ENCODE peak calls at places on chromosomes 13 and 19, in nine cellular contexts. O is heart right ventricle; Z is esophagus muscularis mucosa; D is mesothelial cell of epicardium; F is lower lobe of right lung; Y is IMR-90; I is AG09319; Q is OCI-LY7; P is CD4-positive, alpha-beta T cell. V is an unnamed sample.

GRCh38 chr13:113393226-113393571 is 29.3 kb upstream of the GRTP1 start:
- DNase-seq in O (no peak), Z (no peak), D (no peak), F (peak), Y (no peak), I (no peak), Q (peak), P (no peak), V (no peak)

GRCh38 chr13:64305246-64305645 is 2889.6 kb upstream of the PCDH20 start:
- DNase-seq in O (no peak), Z (no peak), D (no peak), F (no peak), Y (peak), I (no peak), Q (no peak), P (no peak), V (no peak)

GRCh38 chr13:49044849-49045248 is 69.1 kb downstream of the FNDC3A start:
- DNase-seq in O (no peak), Z (no peak), D (no peak), F (no peak), Y (no peak), I (no peak), Q (no peak), P (no peak), V (no peak)

GRCh38 chr19:38596057-38596981 is 21.4 kb downstream of the MAP4K1 start:
- DNase-seq in O (no peak), Z (no peak), D (peak), F (peak), Y (no peak), I (no peak), Q (no peak), P (peak), V (peak)

GRCh38 chr13:40170091-40170490 is 496.4 kb downstream of the FOXO1 start:
- DNase-seq in O (no peak), Z (no peak), D (no peak), F (no peak), Y (no peak), I (no peak), Q (no peak), P (no peak), V (no peak)

GRCh38 chr13:42762917-42763316 is 18.5 kb upstream of the FAM216B start:
- DNase-seq in O (no peak), Z (no peak), D (no peak), F (no peak), Y (peak), I (peak), Q (no peak), P (no peak), V (no peak)

GRCh38 chr19:58586131-58586765 is 13.1 kb upstream of the MZF1 start:
- DNase-seq in O (no peak), Z (no peak), D (no peak), F (no peak), Y (no peak), I (no peak), Q (no peak), P (no peak), V (no peak)

GRCh38 chr13:40388617-40389016 is 277.8 kb downstream of the FOXO1 start:
- DNase-seq in O (no peak), Z (peak), D (no peak), F (no peak), Y (peak), I (no peak), Q (peak), P (peak), V (no peak)

GRCh38 chr19:54137913-54138776 is 583 bp downstream of the CNOT3 start:
- DNase-seq in O (no peak), Z (no peak), D (no peak), F (peak), Y (no peak), I (no peak), Q (peak), P (peak), V (peak)

GRCh38 chr19:49431330-49431749 is 6.2 kb downstream of the GFY start:
- DNase-seq in O (no peak), Z (no peak), D (no peak), F (no peak), Y (no peak), I (no peak), Q (no peak), P (peak), V (no peak)

GRCh38 chr19:18338471-18339001 is 1.9 kb upstream of the PGPEP1 start:
- DNase-seq in O (no peak), Z (no peak), D (no peak), F (no peak), Y (no peak), I (no peak), Q (no peak), P (no peak), V (no peak)

GRCh38 chr19:18339703-18340102 is 695 bp upstream of the PGPEP1 start:
- DNase-seq in O (no peak), Z (no peak), D (no peak), F (no peak), Y (peak), I (no peak), Q (peak), P (no peak), V (peak)

GRCh38 chr19:18340237-18340989 is at the start of gene PGPEP1:
- DNase-seq in O (peak), Z (no peak), D (peak), F (peak), Y (peak), I (no peak), Q (peak), P (peak), V (peak)

GRCh38 chr19:18342090-18342632 is 1.8 kb downstream of the PGPEP1 start:
- DNase-seq in O (no peak), Z (no peak), D (no peak), F (no peak), Y (no peak), I (no peak), Q (no peak), P (no peak), V (no peak)

DNA sequence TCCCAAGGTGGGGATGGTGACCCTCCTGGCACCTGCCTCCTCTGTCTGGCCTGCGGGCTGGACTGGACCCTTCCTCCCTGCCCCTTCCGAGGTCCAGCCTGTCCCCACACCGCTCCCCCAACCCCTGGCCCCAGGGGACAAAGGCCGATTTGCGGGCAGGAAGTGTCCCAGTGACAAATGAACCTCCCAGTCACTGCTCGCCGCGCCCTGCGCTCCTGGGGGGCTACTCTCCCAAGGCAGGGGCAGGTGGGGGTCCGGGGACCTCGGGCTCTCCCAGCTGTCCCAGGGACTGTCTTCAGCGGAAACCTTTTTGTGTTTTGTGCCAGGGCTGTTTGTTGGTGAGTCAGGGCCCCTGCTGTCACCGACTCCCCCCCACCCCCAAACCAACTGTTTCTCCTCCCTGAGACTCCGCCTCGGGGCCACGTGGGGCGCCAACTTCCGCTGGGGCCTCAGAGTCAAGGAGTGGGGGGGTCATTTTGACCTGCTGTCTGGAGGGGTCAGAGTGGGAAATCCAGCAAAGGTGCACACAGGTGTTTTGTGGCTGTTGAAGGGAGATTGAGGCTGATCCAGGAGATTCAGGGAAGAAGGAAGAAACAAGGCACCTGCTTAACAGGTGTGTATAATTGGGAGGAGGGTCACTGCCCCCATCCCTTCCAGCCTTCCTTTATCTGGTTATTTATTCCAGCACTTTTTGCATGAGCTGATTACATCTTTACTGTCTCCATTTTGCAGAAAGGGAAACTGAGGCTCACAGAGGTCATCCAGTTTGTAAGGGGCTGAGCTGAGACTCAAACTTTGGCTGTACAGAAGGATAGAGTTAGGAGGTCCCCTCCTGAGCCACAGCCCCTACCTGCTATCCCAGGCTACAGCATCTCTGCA is 831 bp downstream of the PGPEP1 start:
- DNase-seq in O (peak), Z (no peak), D (no peak), F (peak), Y (peak), I (no peak), Q (peak), P (peak), V (peak)
- TF ChIP-seq CTCF in O (peak), Z (no peak), D (no peak), F (no peak), Y (no peak), I (no peak), Q (peak), P (no peak), V (no peak)

DNA sequence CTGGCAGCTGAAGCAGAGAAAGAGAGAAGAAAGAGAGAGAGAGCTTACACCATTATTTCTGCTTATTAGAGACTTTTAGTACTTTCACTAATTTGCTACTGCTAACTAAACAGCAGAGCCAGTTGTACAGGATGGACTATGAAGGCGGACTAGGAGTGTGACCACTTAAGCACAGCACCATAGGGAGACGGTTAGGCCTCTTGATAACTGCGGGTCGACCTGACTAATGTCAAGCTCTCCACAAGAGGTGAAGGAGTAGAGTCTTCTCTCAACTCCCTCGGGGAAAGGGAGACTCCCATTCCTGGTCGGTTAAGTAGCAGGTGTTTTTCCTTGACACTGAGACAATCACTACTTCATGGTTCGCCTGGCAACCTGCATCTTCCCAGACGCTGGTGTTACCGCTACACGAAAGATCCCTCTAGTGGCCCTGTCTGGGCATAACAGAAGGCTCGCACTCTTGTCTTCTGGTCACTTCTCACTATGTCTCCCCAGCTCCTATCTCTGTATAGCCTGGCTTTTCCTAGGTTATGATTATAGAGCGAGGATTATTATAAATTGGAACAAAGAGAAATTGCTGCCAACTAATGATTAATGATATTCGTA is 5.3 kb upstream of the PSG7 start:
- DNase-seq in O (no peak), Z (no peak), D (no peak), F (no peak), Y (peak), I (no peak), Q (peak), P (no peak), V (peak)
- TF ChIP-seq CTCF in O (peak), Z (no peak), D (no peak), F (no peak), Y (peak), I (peak), Q (peak), P (no peak), V (peak)

GRCh38 chr13:50168803-50169202 is 153.6 kb downstream of the KCNRG start:
- DNase-seq in O (no peak), Z (no peak), D (no peak), F (no peak), Y (no peak), I (no peak), Q (no peak), P (no peak), V (no peak)

GRCh38 chr13:50167967-50168366 is 152.7 kb downstream of the KCNRG start:
- DNase-seq in O (no peak), Z (peak), D (no peak), F (no peak), Y (no peak), I (no peak), Q (no peak), P (no peak), V (no peak)

GRCh38 chr13:50167224-50167947 is 152.1 kb downstream of the KCNRG start:
- DNase-seq in O (no peak), Z (no peak), D (no peak), F (no peak), Y (no peak), I (no peak), Q (no peak), P (no peak), V (no peak)

GRCh38 chr13:50171585-50172282 is 156.5 kb downstream of the KCNRG start:
- DNase-seq in O (no peak), Z (no peak), D (no peak), F (no peak), Y (peak), I (no peak), Q (no peak), P (no peak), V (no peak)

GRCh38 chr13:50170447-50171037 is 155.3 kb downstream of the KCNRG start:
- DNase-seq in O (no peak), Z (no peak), D (no peak), F (no peak), Y (peak), I (no peak), Q (no peak), P (no peak), V (no peak)
- TF ChIP-seq CTCF in O (peak), Z (peak), D (no peak), F (peak), Y (peak), I (peak), Q (peak), P (peak), V (no peak)

GRCh38 chr13:39037410-39037879 is 444 bp downstream of the PROSER1 start:
- DNase-seq in O (no peak), Z (no peak), D (no peak), F (no peak), Y (no peak), I (no peak), Q (no peak), P (no peak), V (no peak)
- TF ChIP-seq CTCF in O (no peak), Z (no peak), D (no peak), F (no peak), Y (no peak), I (no peak), Q (peak), P (no peak), V (no peak)

GRCh38 chr13:45584816-45585215 is 30.7 kb downstream of the ERICH6B start:
- DNase-seq in O (no peak), Z (no peak), D (no peak), F (no peak), Y (no peak), I (no peak), Q (no peak), P (no peak), V (no peak)
- TF ChIP-seq CTCF in O (no peak), Z (no peak), D (no peak), F (no peak), Y (peak), I (peak), Q (peak), P (no peak), V (no peak)